ENCODE peak calls at places on chromosome 12, in ten cellular contexts. K is endothelial cell of umbilical vein; V is effector memory CD4-positive, alpha-beta T cell; F is adrenal gland; Z is transverse colon; C is HCT116; L is PC-3; B is body of pancreas; O is A549; E is ascending aorta. D is an unnamed sample. For H3K4me1, the result is how much of the 10 kb centered on the place peaks cover.

GRCh38 chr12:12018454-12018853 is 52.3 kb upstream of the BCL2L14 start:
- DNase-seq in K (no peak), V (no peak), F (peak), Z (no peak), C (no peak), L (peak), B (no peak), O (no peak), E (no peak), D (no peak)

GRCh38 chr12:80015660-80016059 is 80.8 kb upstream of the PPP1R12A start:
- DNase-seq in K (no peak), V (no peak), F (no peak), Z (no peak), C (no peak), L (no peak), B (no peak), O (no peak), E (no peak), D (no peak)

GRCh38 chr12:6643569-6644256 is 3.5 kb downstream of the ACRBP start:
- DNase-seq in K (no peak), V (no peak), F (no peak), Z (no peak), C (no peak), L (no peak), B (no peak), O (no peak), E (no peak), D (no peak)

GRCh38 chr12:73486256-73486655 is 1051.4 kb upstream of the ATXN7L3B start:
- DNase-seq in K (no peak), V (no peak), F (no peak), Z (no peak), C (no peak), L (no peak), B (no peak), O (no peak), E (no peak), D (no peak)

GRCh38 chr12:105485321-105485910 is 154.9 kb downstream of the C12orf75 start:
- DNase-seq in K (peak), V (no peak), F (peak), Z (no peak), C (no peak), L (peak), B (peak), O (peak), E (no peak), D (no peak)

GRCh38 chr12:50603817-50604639 is 99.2 kb downstream of the DIP2B start:
- DNase-seq in K (peak), V (no peak), F (peak), Z (no peak), C (no peak), L (no peak), B (peak), O (no peak), E (no peak), D (no peak)

GRCh38 chr12:58576071-58576470 is 344.2 kb downstream of the LRIG3 start:
- DNase-seq in K (no peak), V (no peak), F (no peak), Z (no peak), C (no peak), L (no peak), B (no peak), O (no peak), E (no peak), D (no peak)

GRCh38 chr12:47560408-47560807 is 145.4 kb downstream of the RPAP3 start:
- DNase-seq in K (no peak), V (no peak), F (no peak), Z (no peak), C (no peak), L (no peak), B (no peak), O (no peak), E (no peak), D (no peak)

GRCh38 chr12:50488801-50489200 is 16.0 kb upstream of the DIP2B start:
- DNase-seq in K (peak), V (no peak), F (no peak), Z (no peak), C (no peak), L (no peak), B (no peak), O (no peak), E (no peak), D (no peak)

GRCh38 chr12:53999596-54000104 is 311 bp upstream of the HOXC9 start:
- DNase-seq in K (no peak), V (no peak), F (peak), Z (no peak), C (peak), L (no peak), B (peak), O (peak), E (no peak), D (no peak)

GRCh38 chr12:29350080-29350479 is 30.9 kb downstream of the ERGIC2 start:
- DNase-seq in K (peak), V (no peak), F (no peak), Z (no peak), C (no peak), L (peak), B (no peak), O (peak), E (no peak), D (no peak)

GRCh38 chr12:104957388-104958008 is 592 bp downstream of the SLC41A2 start:
- DNase-seq in K (peak), V (no peak), F (peak), Z (peak), C (no peak), L (peak), B (no peak), O (peak), E (no peak), D (peak)

GRCh38 chr12:121489874-121490273 is 90.0 kb downstream of the RNF34 start:
- DNase-seq in K (no peak), V (no peak), F (no peak), Z (no peak), C (no peak), L (no peak), B (no peak), O (no peak), E (no peak), D (no peak)

GRCh38 chr12:5513406-5513805 is 81.5 kb downstream of the NTF3 start:
- DNase-seq in K (no peak), V (no peak), F (no peak), Z (no peak), C (no peak), L (no peak), B (no peak), O (no peak), E (no peak), D (no peak)

GRCh38 chr12:114152890-114153289 is 186.8 kb upstream of the RBM19 start:
- DNase-seq in K (no peak), V (no peak), F (no peak), Z (no peak), C (no peak), L (peak), B (no peak), O (no peak), E (no peak), D (no peak)

GRCh38 chr12:24133385-24133784 is 183.9 kb upstream of the SOX5 start:
- DNase-seq in K (no peak), V (no peak), F (no peak), Z (no peak), C (no peak), L (no peak), B (no peak), O (no peak), E (no peak), D (no peak)

GRCh38 chr12:47757360-47757839 is 1.3 kb downstream of the RAPGEF3 start:
- DNase-seq in K (no peak), V (no peak), F (no peak), Z (no peak), C (no peak), L (no peak), B (no peak), O (no peak), E (no peak), D (no peak)

GRCh38 chr12:91778938-91779400 is 366.7 kb downstream of the BTG1 start:
- DNase-seq in K (peak), V (peak), F (peak), Z (peak), C (peak), L (peak), B (no peak), O (peak), E (no peak), D (no peak)

GRCh38 chr12:57343703-57344378 is 87.0 kb downstream of the R3HDM2 start:
- DNase-seq in K (no peak), V (no peak), F (no peak), Z (no peak), C (no peak), L (no peak), B (no peak), O (no peak), E (no peak), D (no peak)

GRCh38 chr12:88600272-88600671 is 20.0 kb upstream of the KITLG start:
- DNase-seq in K (no peak), V (no peak), F (no peak), Z (no peak), C (no peak), L (peak), B (no peak), O (peak), E (no peak), D (no peak)

GRCh38 chr12:49507139-49507538 is 31.7 kb upstream of the KCNH3 start:
- DNase-seq in K (peak), V (no peak), F (no peak), Z (no peak), C (peak), L (peak), B (no peak), O (peak), E (no peak), D (no peak)

GRCh38 chr12:109775172-109775881 is 57.9 kb downstream of the TRPV4 start:
- DNase-seq in K (peak), V (peak), F (peak), Z (peak), C (no peak), L (peak), B (peak), O (peak), E (no peak), D (peak)

GRCh38 chr12:87953257-87953860 is 75.8 kb downstream of the C12orf50 start:
- DNase-seq in K (peak), V (no peak), F (no peak), Z (no peak), C (peak), L (peak), B (no peak), O (peak), E (no peak), D (no peak)

GRCh38 chr12:105705765-105706164 is 375.3 kb downstream of the C12orf75 start:
- DNase-seq in K (peak), V (no peak), F (peak), Z (peak), C (peak), L (peak), B (peak), O (peak), E (no peak), D (no peak)

GRCh38 chr12:12534975-12535374 is 27.7 kb downstream of the DUSP16 start:
- DNase-seq in K (no peak), V (no peak), F (no peak), Z (no peak), C (no peak), L (no peak), B (peak), O (no peak), E (no peak), D (peak)

GRCh38 chr12:1691123-1692007 is 495 bp downstream of the ADIPOR2 start:
- DNase-seq in K (peak), V (no peak), F (peak), Z (peak), C (no peak), L (peak), B (peak), O (no peak), E (no peak), D (peak)

GRCh38 chr12:23857201-23857600 is 92.3 kb downstream of the SOX5 start:
- DNase-seq in K (no peak), V (no peak), F (no peak), Z (no peak), C (no peak), L (no peak), B (no peak), O (no peak), E (no peak), D (no peak)

GRCh38 chr12:68075416-68075815 is 84.1 kb downstream of the IFNG start:
- DNase-seq in K (no peak), V (no peak), F (no peak), Z (no peak), C (no peak), L (no peak), B (no peak), O (no peak), E (no peak), D (no peak)

GRCh38 chr12:117966511-117966910 is 2.3 kb downstream of the KSR2 start:
- DNase-seq in K (no peak), V (no peak), F (no peak), Z (no peak), C (no peak), L (no peak), B (no peak), O (no peak), E (no peak), D (no peak)

GRCh38 chr12:41061189-41061588 is 126.9 kb upstream of the PDZRN4 start:
- DNase-seq in K (no peak), V (no peak), F (no peak), Z (no peak), C (no peak), L (no peak), B (no peak), O (no peak), E (no peak), D (no peak)

GRCh38 chr12:106183735-106184134 is 45.0 kb upstream of the NUAK1 start:
- DNase-seq in K (no peak), V (no peak), F (no peak), Z (no peak), C (no peak), L (no peak), B (no peak), O (no peak), E (no peak), D (no peak)

DNA sequence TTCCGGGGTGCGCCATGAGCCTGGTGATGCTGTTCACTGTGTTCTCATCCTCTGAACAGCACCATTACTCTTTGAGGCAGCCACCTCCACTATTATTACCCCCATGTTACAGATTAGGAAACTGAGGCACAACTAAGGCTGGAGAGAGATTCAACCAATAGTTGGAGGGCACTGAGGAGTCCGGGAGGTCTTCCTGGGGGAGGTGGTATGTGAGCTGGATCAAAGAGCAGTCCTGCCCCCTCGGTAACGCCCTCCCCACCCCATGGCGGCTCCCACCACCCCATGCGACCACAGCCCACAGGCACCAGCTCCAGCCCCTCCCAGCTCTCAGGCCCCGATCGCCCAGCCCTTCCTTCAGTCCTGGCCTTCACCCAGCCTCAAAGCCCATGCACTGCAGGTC is 43.5 kb downstream of the SCARB1 start:
- DNase-seq in K (no peak), V (no peak), F (no peak), Z (no peak), C (no peak), L (no peak), B (no peak), O (no peak), E (no peak), D (no peak)
- H3K4me1 ChIP-seq in K (under half), V (under half), F (under half), Z (under half), C (under half), L (under half), B (under half), O (under half), E (under half), D (under half)

GRCh38 chr12:46396826-46397225 is 24.3 kb upstream of the SLC38A2 start:
- DNase-seq in K (no peak), V (no peak), F (no peak), Z (no peak), C (no peak), L (no peak), B (no peak), O (no peak), E (no peak), D (no peak)
- H3K27ac ChIP-seq in K (no peak), V (no peak), F (no peak), Z (no peak), C (no peak), L (no peak), B (no peak), O (no peak), E (no peak), D (no peak)

GRCh38 chr12:115630133-115630532 is 647.4 kb downstream of the MED13L start:
- DNase-seq in K (no peak), V (no peak), F (no peak), Z (no peak), C (no peak), L (no peak), B (no peak), O (no peak), E (no peak), D (no peak)
- H3K4me1 ChIP-seq in K (under half), V (under half), F (under half), Z (under half), C (under half), L (under half), B (under half), O (under half), E (under half), D (under half)

DNA sequence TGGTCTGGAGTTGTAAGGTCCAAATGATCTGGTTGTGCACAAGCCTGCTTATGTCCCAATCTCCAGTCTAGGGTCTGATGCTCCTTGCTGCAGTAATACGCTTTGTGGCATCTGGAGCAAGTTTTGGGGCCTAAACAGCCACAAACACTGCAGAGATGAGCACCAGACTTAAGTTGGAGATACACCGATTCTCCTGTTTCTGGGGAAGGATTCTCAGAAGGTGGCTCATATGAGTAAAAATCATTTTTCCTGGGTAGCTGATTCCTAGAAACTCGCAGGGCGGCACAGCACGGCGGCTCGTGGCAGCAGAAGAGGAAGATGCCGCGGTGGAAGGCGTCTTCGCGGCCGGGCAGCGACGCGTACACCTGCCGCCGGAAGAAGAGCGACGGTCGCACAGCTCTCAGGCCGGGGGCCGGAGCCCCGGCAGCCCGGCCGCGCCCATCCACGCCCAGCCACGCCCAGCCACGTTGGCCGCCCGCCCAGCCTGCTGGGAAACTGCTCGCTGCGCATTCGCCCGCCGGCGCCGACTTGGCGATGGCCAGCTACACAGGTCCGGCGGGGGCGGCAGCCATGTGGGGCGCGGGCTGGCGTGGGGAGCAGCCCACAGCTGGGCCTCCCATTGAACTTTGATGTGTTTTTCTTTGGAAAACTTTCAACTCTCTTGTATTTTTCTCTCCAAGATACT is 129.0 kb downstream of the ASCL4 start:
- DNase-seq in K (no peak), V (no peak), F (peak), Z (peak), C (no peak), L (peak), B (peak), O (peak), E (no peak), D (peak)
- H3K27ac ChIP-seq in K (no peak), V (no peak), F (no peak), Z (no peak), C (no peak), L (no peak), B (no peak), O (peak), E (no peak), D (no peak)

GRCh38 chr12:579450-580110 is 83.7 kb downstream of the NINJ2 start:
- DNase-seq in K (no peak), V (no peak), F (no peak), Z (no peak), C (no peak), L (no peak), B (no peak), O (no peak), E (no peak), D (no peak)

GRCh38 chr12:581321-581720 is 81.9 kb downstream of the NINJ2 start:
- DNase-seq in K (no peak), V (no peak), F (no peak), Z (no peak), C (no peak), L (no peak), B (no peak), O (no peak), E (no peak), D (no peak)

GRCh38 chr12:580813-581212 is 82.4 kb downstream of the NINJ2 start:
- DNase-seq in K (no peak), V (no peak), F (no peak), Z (no peak), C (no peak), L (no peak), B (no peak), O (no peak), E (no peak), D (no peak)

GRCh38 chr12:576613-577110 is 86.6 kb downstream of the NINJ2 start:
- DNase-seq in K (peak), V (no peak), F (no peak), Z (no peak), C (no peak), L (no peak), B (no peak), O (no peak), E (no peak), D (no peak)

DNA sequence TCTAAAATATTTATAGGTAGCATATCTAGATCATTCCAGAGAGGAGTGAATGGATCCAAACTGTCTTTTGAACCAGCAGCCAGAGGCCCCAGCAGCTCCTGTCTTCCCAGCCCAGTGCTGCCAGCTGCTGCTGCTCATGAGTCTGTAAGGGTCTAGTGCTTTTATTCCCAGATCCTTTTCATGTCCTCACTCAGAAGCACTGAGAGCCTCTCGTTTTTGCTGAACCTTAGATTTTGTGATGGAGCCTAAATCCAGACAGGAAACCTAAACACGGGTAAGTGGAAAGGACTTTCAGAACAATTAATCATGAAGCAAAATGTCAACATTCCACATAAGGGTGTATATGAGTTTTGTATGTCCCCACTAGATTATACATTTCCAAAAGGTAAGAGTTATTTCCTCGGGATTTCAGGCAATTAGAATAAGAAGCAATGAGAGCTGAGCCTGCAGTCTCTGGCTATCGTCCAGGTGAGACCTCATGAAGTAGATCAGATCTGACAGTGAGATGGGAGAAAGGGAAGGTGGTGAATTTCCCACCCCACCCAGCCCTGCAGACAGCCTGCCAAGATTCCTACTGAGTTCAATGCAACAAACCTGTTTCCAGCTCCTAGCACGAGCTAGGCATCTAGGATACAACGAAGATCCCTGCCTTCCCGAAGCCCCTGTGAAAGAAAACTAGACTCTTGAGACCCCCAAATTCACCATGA is 84.3 kb downstream of the NINJ2 start:
- DNase-seq in K (peak), V (no peak), F (no peak), Z (no peak), C (no peak), L (no peak), B (peak), O (peak), E (no peak), D (no peak)
- H3K4me1 ChIP-seq in K (under half), V (under half), F (under half), Z (under half), C (under half), L (under half), B (under half), O (under half), E (under half), D (under half)

GRCh38 chr12:130920119-130920703 is 33.5 kb upstream of the ADGRD1 start:
- DNase-seq in K (no peak), V (no peak), F (no peak), Z (no peak), C (no peak), L (no peak), B (no peak), O (no peak), E (no peak), D (no peak)
- H3K27ac ChIP-seq in K (no peak), V (no peak), F (no peak), Z (no peak), C (no peak), L (no peak), B (no peak), O (peak), E (peak), D (no peak)